ENCODE peak calls at places on chromosomes 3 and 15, in ten cellular contexts. One of them, this sample, is unnamed.

GRCh38 chr3:181782306-181782924 is 70.7 kb downstream of the SOX2 start:
- DNase-seq in D721Med: no peak
- DNase-seq in right atrium auricular region: no peak
- DNase-seq in sciatic nerve: no peak
- DNase-seq in NCI-H146: no peak
- DNase-seq in stimulated activated CD8-positive, alpha-beta memory T cell treated with anti-CD3 and anti-CD28 coated beads, Interleukin-4, amount 100 ng/mL, for 24 hours: no peak
- DNase-seq in tibial nerve: no peak
- DNase-seq in Caco-2: no peak
- DNase-seq in activated B cell treated with CpG ODN at 0.5 μM for 24 hours: no peak
- DNase-seq in sigmoid colon: no peak
- DNase-seq in this sample: no peak

GRCh38 chr15:69760263-69760855 is 307.7 kb downstream of the RPLP1 start:
- DNase-seq in D721Med: no peak
- DNase-seq in right atrium auricular region: no peak
- DNase-seq in sciatic nerve: no peak
- DNase-seq in NCI-H146: no peak
- DNase-seq in stimulated activated CD8-positive, alpha-beta memory T cell treated with anti-CD3 and anti-CD28 coated beads, Interleukin-4, amount 100 ng/mL, for 24 hours: no peak
- DNase-seq in tibial nerve: no peak
- DNase-seq in Caco-2: no peak
- DNase-seq in activated B cell treated with CpG ODN at 0.5 μM for 24 hours: no peak
- DNase-seq in sigmoid colon: no peak
- DNase-seq in this sample: no peak

GRCh38 chr3:170163956-170164645 is 17.4 kb downstream of the PHC3 start:
- DNase-seq in D721Med: no peak
- DNase-seq in right atrium auricular region: no peak
- DNase-seq in sciatic nerve: no peak
- DNase-seq in NCI-H146: no peak
- DNase-seq in stimulated activated CD8-positive, alpha-beta memory T cell treated with anti-CD3 and anti-CD28 coated beads, Interleukin-4, amount 100 ng/mL, for 24 hours: no peak
- DNase-seq in tibial nerve: no peak
- DNase-seq in Caco-2: no peak
- DNase-seq in activated B cell treated with CpG ODN at 0.5 μM for 24 hours: no peak
- DNase-seq in sigmoid colon: no peak
- DNase-seq in this sample: no peak

GRCh38 chr15:59315914-59316428 is 56.7 kb downstream of the MYO1E start:
- DNase-seq in D721Med: no peak
- DNase-seq in right atrium auricular region: no peak
- DNase-seq in sciatic nerve: no peak
- DNase-seq in NCI-H146: no peak
- DNase-seq in stimulated activated CD8-positive, alpha-beta memory T cell treated with anti-CD3 and anti-CD28 coated beads, Interleukin-4, amount 100 ng/mL, for 24 hours: no peak
- DNase-seq in tibial nerve: no peak
- DNase-seq in Caco-2: no peak
- DNase-seq in activated B cell treated with CpG ODN at 0.5 μM for 24 hours: no peak
- DNase-seq in sigmoid colon: no peak
- DNase-seq in this sample: no peak

GRCh38 chr15:75712668-75713337 is at the start of gene CSPG4:
- DNase-seq in D721Med: no peak
- DNase-seq in right atrium auricular region: no peak
- DNase-seq in sciatic nerve: peak
- DNase-seq in NCI-H146: peak
- DNase-seq in stimulated activated CD8-positive, alpha-beta memory T cell treated with anti-CD3 and anti-CD28 coated beads, Interleukin-4, amount 100 ng/mL, for 24 hours: no peak
- DNase-seq in tibial nerve: peak
- DNase-seq in Caco-2: peak
- DNase-seq in activated B cell treated with CpG ODN at 0.5 μM for 24 hours: no peak
- DNase-seq in sigmoid colon: peak
- DNase-seq in this sample: no peak

GRCh38 chr15:31740203-31740602 is 290.1 kb upstream of the CHRNA7 start:
- DNase-seq in D721Med: peak
- DNase-seq in right atrium auricular region: no peak
- DNase-seq in sciatic nerve: no peak
- DNase-seq in NCI-H146: no peak
- DNase-seq in stimulated activated CD8-positive, alpha-beta memory T cell treated with anti-CD3 and anti-CD28 coated beads, Interleukin-4, amount 100 ng/mL, for 24 hours: no peak
- DNase-seq in tibial nerve: no peak
- DNase-seq in Caco-2: no peak
- DNase-seq in activated B cell treated with CpG ODN at 0.5 μM for 24 hours: no peak
- DNase-seq in sigmoid colon: no peak
- DNase-seq in this sample: no peak

GRCh38 chr15:89664951-89665350 is 9.7 kb upstream of the KIF7 start:
- DNase-seq in D721Med: no peak
- DNase-seq in right atrium auricular region: no peak
- DNase-seq in sciatic nerve: no peak
- DNase-seq in NCI-H146: peak
- DNase-seq in stimulated activated CD8-positive, alpha-beta memory T cell treated with anti-CD3 and anti-CD28 coated beads, Interleukin-4, amount 100 ng/mL, for 24 hours: no peak
- DNase-seq in tibial nerve: no peak
- DNase-seq in Caco-2: no peak
- DNase-seq in activated B cell treated with CpG ODN at 0.5 μM for 24 hours: no peak
- DNase-seq in sigmoid colon: peak
- DNase-seq in this sample: peak

GRCh38 chr15:58475573-58476524 is 44.1 kb downstream of the LIPC start:
- DNase-seq in D721Med: no peak
- DNase-seq in right atrium auricular region: peak
- DNase-seq in sciatic nerve: no peak
- DNase-seq in NCI-H146: peak
- DNase-seq in stimulated activated CD8-positive, alpha-beta memory T cell treated with anti-CD3 and anti-CD28 coated beads, Interleukin-4, amount 100 ng/mL, for 24 hours: no peak
- DNase-seq in tibial nerve: no peak
- DNase-seq in Caco-2: peak
- DNase-seq in activated B cell treated with CpG ODN at 0.5 μM for 24 hours: no peak
- DNase-seq in sigmoid colon: no peak
- DNase-seq in this sample: no peak

GRCh38 chr3:10238330-10238995 is 9.8 kb upstream of the TATDN2 start:
- DNase-seq in D721Med: no peak
- DNase-seq in right atrium auricular region: no peak
- DNase-seq in sciatic nerve: no peak
- DNase-seq in NCI-H146: no peak
- DNase-seq in stimulated activated CD8-positive, alpha-beta memory T cell treated with anti-CD3 and anti-CD28 coated beads, Interleukin-4, amount 100 ng/mL, for 24 hours: no peak
- DNase-seq in tibial nerve: no peak
- DNase-seq in Caco-2: no peak
- DNase-seq in activated B cell treated with CpG ODN at 0.5 μM for 24 hours: no peak
- DNase-seq in sigmoid colon: no peak
- DNase-seq in this sample: no peak

GRCh38 chr3:171677706-171678105 is 132.6 kb downstream of the PLD1 start:
- DNase-seq in D721Med: no peak
- DNase-seq in right atrium auricular region: no peak
- DNase-seq in sciatic nerve: no peak
- DNase-seq in NCI-H146: peak
- DNase-seq in stimulated activated CD8-positive, alpha-beta memory T cell treated with anti-CD3 and anti-CD28 coated beads, Interleukin-4, amount 100 ng/mL, for 24 hours: no peak
- DNase-seq in tibial nerve: no peak
- DNase-seq in Caco-2: no peak
- DNase-seq in activated B cell treated with CpG ODN at 0.5 μM for 24 hours: no peak
- DNase-seq in sigmoid colon: no peak
- DNase-seq in this sample: no peak

GRCh38 chr15:68561901-68562300 is 16.9 kb upstream of the CORO2B start:
- DNase-seq in D721Med: no peak
- DNase-seq in right atrium auricular region: no peak
- DNase-seq in sciatic nerve: no peak
- DNase-seq in NCI-H146: no peak
- DNase-seq in stimulated activated CD8-positive, alpha-beta memory T cell treated with anti-CD3 and anti-CD28 coated beads, Interleukin-4, amount 100 ng/mL, for 24 hours: no peak
- DNase-seq in tibial nerve: no peak
- DNase-seq in Caco-2: no peak
- DNase-seq in activated B cell treated with CpG ODN at 0.5 μM for 24 hours: no peak
- DNase-seq in sigmoid colon: peak
- DNase-seq in this sample: peak

GRCh38 chr15:24865300-24865699 is 89.5 kb upstream of the SNRPN start:
- DNase-seq in D721Med: no peak
- DNase-seq in right atrium auricular region: no peak
- DNase-seq in sciatic nerve: no peak
- DNase-seq in NCI-H146: no peak
- DNase-seq in stimulated activated CD8-positive, alpha-beta memory T cell treated with anti-CD3 and anti-CD28 coated beads, Interleukin-4, amount 100 ng/mL, for 24 hours: no peak
- DNase-seq in tibial nerve: no peak
- DNase-seq in Caco-2: no peak
- DNase-seq in activated B cell treated with CpG ODN at 0.5 μM for 24 hours: no peak
- DNase-seq in sigmoid colon: no peak
- DNase-seq in this sample: no peak

GRCh38 chr3:128764863-128765262 is 38.9 kb downstream of the RAB7A start:
- DNase-seq in D721Med: no peak
- DNase-seq in right atrium auricular region: no peak
- DNase-seq in sciatic nerve: no peak
- DNase-seq in NCI-H146: no peak
- DNase-seq in stimulated activated CD8-positive, alpha-beta memory T cell treated with anti-CD3 and anti-CD28 coated beads, Interleukin-4, amount 100 ng/mL, for 24 hours: no peak
- DNase-seq in tibial nerve: no peak
- DNase-seq in Caco-2: no peak
- DNase-seq in activated B cell treated with CpG ODN at 0.5 μM for 24 hours: no peak
- DNase-seq in sigmoid colon: no peak
- DNase-seq in this sample: no peak

GRCh38 chr3:33441322-33441976 is 1.2 kb upstream of the UBP1 start:
- DNase-seq in D721Med: no peak
- DNase-seq in right atrium auricular region: peak
- DNase-seq in sciatic nerve: peak
- DNase-seq in NCI-H146: no peak
- DNase-seq in stimulated activated CD8-positive, alpha-beta memory T cell treated with anti-CD3 and anti-CD28 coated beads, Interleukin-4, amount 100 ng/mL, for 24 hours: no peak
- DNase-seq in tibial nerve: peak
- DNase-seq in Caco-2: peak
- DNase-seq in activated B cell treated with CpG ODN at 0.5 μM for 24 hours: no peak
- DNase-seq in sigmoid colon: no peak
- DNase-seq in this sample: peak

GRCh38 chr3:17187589-17188184 is 302.9 kb downstream of the PLCL2 start:
- DNase-seq in D721Med: no peak
- DNase-seq in right atrium auricular region: no peak
- DNase-seq in sciatic nerve: no peak
- DNase-seq in NCI-H146: no peak
- DNase-seq in stimulated activated CD8-positive, alpha-beta memory T cell treated with anti-CD3 and anti-CD28 coated beads, Interleukin-4, amount 100 ng/mL, for 24 hours: no peak
- DNase-seq in tibial nerve: no peak
- DNase-seq in Caco-2: no peak
- DNase-seq in activated B cell treated with CpG ODN at 0.5 μM for 24 hours: no peak
- DNase-seq in sigmoid colon: no peak
- DNase-seq in this sample: no peak

GRCh38 chr15:48406911-48407310 is 75.7 kb downstream of the DUT start:
- DNase-seq in D721Med: no peak
- DNase-seq in right atrium auricular region: no peak
- DNase-seq in sciatic nerve: no peak
- DNase-seq in NCI-H146: peak
- DNase-seq in stimulated activated CD8-positive, alpha-beta memory T cell treated with anti-CD3 and anti-CD28 coated beads, Interleukin-4, amount 100 ng/mL, for 24 hours: no peak
- DNase-seq in tibial nerve: no peak
- DNase-seq in Caco-2: no peak
- DNase-seq in activated B cell treated with CpG ODN at 0.5 μM for 24 hours: no peak
- DNase-seq in sigmoid colon: no peak
- DNase-seq in this sample: no peak

GRCh38 chr3:28587723-28588122 is 239.1 kb upstream of the AZI2 start:
- DNase-seq in D721Med: no peak
- DNase-seq in right atrium auricular region: no peak
- DNase-seq in sciatic nerve: no peak
- DNase-seq in NCI-H146: no peak
- DNase-seq in stimulated activated CD8-positive, alpha-beta memory T cell treated with anti-CD3 and anti-CD28 coated beads, Interleukin-4, amount 100 ng/mL, for 24 hours: no peak
- DNase-seq in tibial nerve: no peak
- DNase-seq in Caco-2: no peak
- DNase-seq in activated B cell treated with CpG ODN at 0.5 μM for 24 hours: no peak
- DNase-seq in sigmoid colon: no peak
- DNase-seq in this sample: no peak

GRCh38 chr15:90863987-90864386 is 4.4 kb upstream of the FURIN start:
- DNase-seq in D721Med: no peak
- DNase-seq in right atrium auricular region: no peak
- DNase-seq in sciatic nerve: no peak
- DNase-seq in NCI-H146: no peak
- DNase-seq in stimulated activated CD8-positive, alpha-beta memory T cell treated with anti-CD3 and anti-CD28 coated beads, Interleukin-4, amount 100 ng/mL, for 24 hours: no peak
- DNase-seq in tibial nerve: no peak
- DNase-seq in Caco-2: no peak
- DNase-seq in activated B cell treated with CpG ODN at 0.5 μM for 24 hours: no peak
- DNase-seq in sigmoid colon: no peak
- DNase-seq in this sample: no peak

GRCh38 chr15:22780267-22780666 is 6.2 kb upstream of the NIPA1 start:
- DNase-seq in D721Med: no peak
- DNase-seq in right atrium auricular region: no peak
- DNase-seq in sciatic nerve: no peak
- DNase-seq in NCI-H146: no peak
- DNase-seq in stimulated activated CD8-positive, alpha-beta memory T cell treated with anti-CD3 and anti-CD28 coated beads, Interleukin-4, amount 100 ng/mL, for 24 hours: no peak
- DNase-seq in tibial nerve: no peak
- DNase-seq in Caco-2: no peak
- DNase-seq in activated B cell treated with CpG ODN at 0.5 μM for 24 hours: no peak
- DNase-seq in sigmoid colon: no peak
- DNase-seq in this sample: no peak

GRCh38 chr3:65963787-65964707 is 74.7 kb downstream of the MAGI1 start:
- DNase-seq in D721Med: no peak
- DNase-seq in right atrium auricular region: no peak
- DNase-seq in sciatic nerve: no peak
- DNase-seq in NCI-H146: no peak
- DNase-seq in stimulated activated CD8-positive, alpha-beta memory T cell treated with anti-CD3 and anti-CD28 coated beads, Interleukin-4, amount 100 ng/mL, for 24 hours: peak
- DNase-seq in tibial nerve: no peak
- DNase-seq in Caco-2: no peak
- DNase-seq in activated B cell treated with CpG ODN at 0.5 μM for 24 hours: no peak
- DNase-seq in sigmoid colon: no peak
- DNase-seq in this sample: no peak

GRCh38 chr15:92541197-92542190 is 114.1 kb downstream of the FAM174B start:
- DNase-seq in D721Med: no peak
- DNase-seq in right atrium auricular region: no peak
- DNase-seq in sciatic nerve: no peak
- DNase-seq in NCI-H146: no peak
- DNase-seq in stimulated activated CD8-positive, alpha-beta memory T cell treated with anti-CD3 and anti-CD28 coated beads, Interleukin-4, amount 100 ng/mL, for 24 hours: no peak
- DNase-seq in tibial nerve: no peak
- DNase-seq in Caco-2: no peak
- DNase-seq in activated B cell treated with CpG ODN at 0.5 μM for 24 hours: no peak
- DNase-seq in sigmoid colon: no peak
- DNase-seq in this sample: no peak

GRCh38 chr3:14425574-14426304 is 23.3 kb downstream of the SLC6A6 start:
- DNase-seq in D721Med: peak
- DNase-seq in right atrium auricular region: no peak
- DNase-seq in sciatic nerve: no peak
- DNase-seq in NCI-H146: peak
- DNase-seq in stimulated activated CD8-positive, alpha-beta memory T cell treated with anti-CD3 and anti-CD28 coated beads, Interleukin-4, amount 100 ng/mL, for 24 hours: no peak
- DNase-seq in tibial nerve: no peak
- DNase-seq in Caco-2: no peak
- DNase-seq in activated B cell treated with CpG ODN at 0.5 μM for 24 hours: peak
- DNase-seq in sigmoid colon: no peak
- DNase-seq in this sample: peak

GRCh38 chr3:39166932-39167532 is 13.6 kb upstream of the CSRNP1 start:
- DNase-seq in D721Med: no peak
- DNase-seq in right atrium auricular region: peak
- DNase-seq in sciatic nerve: peak
- DNase-seq in NCI-H146: no peak
- DNase-seq in stimulated activated CD8-positive, alpha-beta memory T cell treated with anti-CD3 and anti-CD28 coated beads, Interleukin-4, amount 100 ng/mL, for 24 hours: no peak
- DNase-seq in tibial nerve: no peak
- DNase-seq in Caco-2: no peak
- DNase-seq in activated B cell treated with CpG ODN at 0.5 μM for 24 hours: no peak
- DNase-seq in sigmoid colon: peak
- DNase-seq in this sample: no peak

GRCh38 chr3:178446054-178446453 is 90.2 kb upstream of the KCNMB2 start:
- DNase-seq in D721Med: no peak
- DNase-seq in right atrium auricular region: no peak
- DNase-seq in sciatic nerve: no peak
- DNase-seq in NCI-H146: no peak
- DNase-seq in stimulated activated CD8-positive, alpha-beta memory T cell treated with anti-CD3 and anti-CD28 coated beads, Interleukin-4, amount 100 ng/mL, for 24 hours: no peak
- DNase-seq in tibial nerve: no peak
- DNase-seq in Caco-2: no peak
- DNase-seq in activated B cell treated with CpG ODN at 0.5 μM for 24 hours: no peak
- DNase-seq in sigmoid colon: no peak
- DNase-seq in this sample: no peak

GRCh38 chr15:78317145-78317836 is 17.9 kb upstream of the SKIC8 start:
- DNase-seq in D721Med: no peak
- DNase-seq in right atrium auricular region: no peak
- DNase-seq in sciatic nerve: no peak
- DNase-seq in NCI-H146: peak
- DNase-seq in stimulated activated CD8-positive, alpha-beta memory T cell treated with anti-CD3 and anti-CD28 coated beads, Interleukin-4, amount 100 ng/mL, for 24 hours: no peak
- DNase-seq in tibial nerve: no peak
- DNase-seq in Caco-2: peak
- DNase-seq in activated B cell treated with CpG ODN at 0.5 μM for 24 hours: no peak
- DNase-seq in sigmoid colon: peak
- DNase-seq in this sample: peak

GRCh38 chr3:194271459-194272035 is 79.6 kb downstream of the CPN2 start:
- DNase-seq in D721Med: no peak
- DNase-seq in right atrium auricular region: no peak
- DNase-seq in sciatic nerve: no peak
- DNase-seq in NCI-H146: no peak
- DNase-seq in stimulated activated CD8-positive, alpha-beta memory T cell treated with anti-CD3 and anti-CD28 coated beads, Interleukin-4, amount 100 ng/mL, for 24 hours: no peak
- DNase-seq in tibial nerve: no peak
- DNase-seq in Caco-2: no peak
- DNase-seq in activated B cell treated with CpG ODN at 0.5 μM for 24 hours: no peak
- DNase-seq in sigmoid colon: no peak
- DNase-seq in this sample: no peak

GRCh38 chr3:25533365-25533764 is 105.3 kb downstream of the RARB start:
- DNase-seq in D721Med: no peak
- DNase-seq in right atrium auricular region: no peak
- DNase-seq in sciatic nerve: no peak
- DNase-seq in NCI-H146: no peak
- DNase-seq in stimulated activated CD8-positive, alpha-beta memory T cell treated with anti-CD3 and anti-CD28 coated beads, Interleukin-4, amount 100 ng/mL, for 24 hours: no peak
- DNase-seq in tibial nerve: no peak
- DNase-seq in Caco-2: no peak
- DNase-seq in activated B cell treated with CpG ODN at 0.5 μM for 24 hours: no peak
- DNase-seq in sigmoid colon: no peak
- DNase-seq in this sample: no peak

GRCh38 chr3:61356678-61357077 is 105.4 kb upstream of the FHIT start:
- DNase-seq in D721Med: no peak
- DNase-seq in right atrium auricular region: no peak
- DNase-seq in sciatic nerve: no peak
- DNase-seq in NCI-H146: peak
- DNase-seq in stimulated activated CD8-positive, alpha-beta memory T cell treated with anti-CD3 and anti-CD28 coated beads, Interleukin-4, amount 100 ng/mL, for 24 hours: no peak
- DNase-seq in tibial nerve: no peak
- DNase-seq in Caco-2: no peak
- DNase-seq in activated B cell treated with CpG ODN at 0.5 μM for 24 hours: no peak
- DNase-seq in sigmoid colon: no peak
- DNase-seq in this sample: no peak